ENCODE peak calls at places on chromosomes 7 and 10, in four cellular contexts. One of them, this sample, is unnamed.
A peak's percentile ranks its signal among the peaks of the same experiment; 100 is the strongest.

GRCh38 chr10:44724415-44725174 is 186.5 kb upstream of the TMEM72 start:
- DNase-seq in OCI-LY7: no peak
- DNase-seq in A549: no peak
- DNase-seq in mammary epithelial cell: no peak
- DNase-seq in this sample: no peak

GRCh38 chr7:36958094-36958718 is 233.9 kb upstream of the AOAH start:
- DNase-seq in OCI-LY7: no peak
- DNase-seq in A549: no peak
- DNase-seq in mammary epithelial cell: no peak
- DNase-seq in this sample: no peak

GRCh38 chr7:3722396-3722846 is 421.4 kb downstream of the SDK1 start:
- DNase-seq in OCI-LY7: peak; percentile 35
- DNase-seq in A549: peak; percentile 26
- DNase-seq in mammary epithelial cell: no peak
- DNase-seq in this sample: peak; percentile 85

GRCh38 chr7:100490483-100491191 is 6.9 kb downstream of the NYAP1 start:
- DNase-seq in OCI-LY7: no peak
- DNase-seq in A549: no peak
- DNase-seq in mammary epithelial cell: no peak
- DNase-seq in this sample: no peak

GRCh38 chr10:96379758-96380157 is 21.0 kb upstream of the OPALIN start:
- DNase-seq in OCI-LY7: no peak
- DNase-seq in A549: no peak
- DNase-seq in mammary epithelial cell: no peak
- DNase-seq in this sample: no peak

GRCh38 chr7:21261627-21262564 is 166.0 kb upstream of the SP4 start:
- DNase-seq in OCI-LY7: peak; percentile 44
- DNase-seq in A549: peak; percentile 48
- DNase-seq in mammary epithelial cell: peak; percentile 14
- DNase-seq in this sample: peak; percentile 64

GRCh38 chr7:7861211-7861633 is 107.4 kb upstream of the GLCCI1 start:
- DNase-seq in OCI-LY7: no peak
- DNase-seq in A549: peak; percentile 9
- DNase-seq in mammary epithelial cell: peak; percentile 95
- DNase-seq in this sample: no peak

GRCh38 chr7:23246540-23246939 is at the start of gene GPNMB:
- DNase-seq in OCI-LY7: no peak
- DNase-seq in A549: no peak
- DNase-seq in mammary epithelial cell: peak; percentile 80
- DNase-seq in this sample: no peak

GRCh38 chr10:69406302-69406811 is 10.4 kb downstream of the TACR2 start:
- DNase-seq in OCI-LY7: no peak
- DNase-seq in A549: no peak
- DNase-seq in mammary epithelial cell: peak; percentile 48
- DNase-seq in this sample: no peak

GRCh38 chr7:148286150-148286549 is 304.4 kb upstream of the C7orf33 start:
- DNase-seq in OCI-LY7: peak; percentile 21
- DNase-seq in A549: peak; percentile 20
- DNase-seq in mammary epithelial cell: peak; percentile 12
- DNase-seq in this sample: peak; percentile 48

GRCh38 chr10:127907411-127908105 is 655 bp downstream of the PTPRE start:
- DNase-seq in OCI-LY7: no peak
- DNase-seq in A549: no peak
- DNase-seq in mammary epithelial cell: peak; percentile 48
- DNase-seq in this sample: no peak

GRCh38 chr10:116775488-116776400 is 33.4 kb upstream of the HSPA12A start:
- DNase-seq in OCI-LY7: no peak
- DNase-seq in A549: no peak
- DNase-seq in mammary epithelial cell: no peak
- DNase-seq in this sample: no peak

GRCh38 chr7:108114117-108114841 is 15.9 kb downstream of the LAMB4 start:
- DNase-seq in OCI-LY7: peak; percentile 24
- DNase-seq in A549: peak; percentile 35
- DNase-seq in mammary epithelial cell: peak; percentile 38
- DNase-seq in this sample: peak; percentile 72

GRCh38 chr7:151704969-151705743 is 171.8 kb downstream of the PRKAG2 start:
- DNase-seq in OCI-LY7: no peak
- DNase-seq in A549: no peak
- DNase-seq in mammary epithelial cell: no peak
- DNase-seq in this sample: peak; percentile 78

GRCh38 chr10:28991738-28992270 is 297.1 kb upstream of the LYZL1 start:
- DNase-seq in OCI-LY7: peak; percentile 41
- DNase-seq in A549: peak; percentile 82
- DNase-seq in mammary epithelial cell: peak; percentile 31
- DNase-seq in this sample: peak; percentile 66

GRCh38 chr10:73730153-73730906 is 13.8 kb upstream of the SEC24C start:
- DNase-seq in OCI-LY7: peak; percentile 92
- DNase-seq in A549: peak; percentile 93
- DNase-seq in mammary epithelial cell: peak; percentile 95
- DNase-seq in this sample: peak; percentile 92

GRCh38 chr10:122285506-122286444 is 14.7 kb downstream of the BTBD16 start:
- DNase-seq in OCI-LY7: no peak
- DNase-seq in A549: no peak
- DNase-seq in mammary epithelial cell: no peak
- DNase-seq in this sample: no peak

GRCh38 chr10:62805139-62806092 is 896 bp downstream of the ADO start:
- DNase-seq in OCI-LY7: peak; percentile 75
- DNase-seq in A549: peak; percentile 33
- DNase-seq in mammary epithelial cell: peak; percentile 61
- DNase-seq in this sample: peak; percentile 78

GRCh38 chr10:126133906-126134703 is 237.7 kb downstream of the FANK1 start:
- DNase-seq in OCI-LY7: no peak
- DNase-seq in A549: peak; percentile 78
- DNase-seq in mammary epithelial cell: peak; percentile 61
- DNase-seq in this sample: no peak

GRCh38 chr7:22723171-22723601 is 3.8 kb upstream of the IL6 start:
- DNase-seq in OCI-LY7: no peak
- DNase-seq in A549: no peak
- DNase-seq in mammary epithelial cell: no peak
- DNase-seq in this sample: no peak

GRCh38 chr7:124532166-124532565 is 233.4 kb downstream of the GPR37 start:
- DNase-seq in OCI-LY7: no peak
- DNase-seq in A549: no peak
- DNase-seq in mammary epithelial cell: peak; percentile 26
- DNase-seq in this sample: no peak

GRCh38 chr10:114304566-114305421 is 65.7 kb downstream of the VWA2 start:
- DNase-seq in OCI-LY7: peak; percentile 86
- DNase-seq in A549: peak; percentile 37
- DNase-seq in mammary epithelial cell: no peak
- DNase-seq in this sample: peak; percentile 96

GRCh38 chr7:34357068-34357467 is 300.9 kb upstream of the NPSR1 start:
- DNase-seq in OCI-LY7: no peak
- DNase-seq in A549: no peak
- DNase-seq in mammary epithelial cell: peak; percentile 74
- DNase-seq in this sample: no peak

GRCh38 chr7:106781007-106781406 is 84.1 kb upstream of the PIK3CG start:
- DNase-seq in OCI-LY7: no peak
- DNase-seq in A549: no peak
- DNase-seq in mammary epithelial cell: no peak
- DNase-seq in this sample: no peak

GRCh38 chr10:75398630-75399460 is 2.7 kb downstream of the ZNF503 start:
- DNase-seq in OCI-LY7: no peak
- DNase-seq in A549: no peak
- DNase-seq in mammary epithelial cell: peak; percentile 53
- DNase-seq in this sample: peak; percentile 83

GRCh38 chr10:66746246-66746645 is 179.6 kb upstream of the LRRTM3 start:
- DNase-seq in OCI-LY7: no peak
- DNase-seq in A549: no peak
- DNase-seq in mammary epithelial cell: no peak
- DNase-seq in this sample: no peak

GRCh38 chr7:155206286-155207020 is 91.2 kb upstream of the INSIG1 start:
- DNase-seq in OCI-LY7: peak; percentile 86
- DNase-seq in A549: no peak
- DNase-seq in mammary epithelial cell: no peak
- DNase-seq in this sample: no peak

GRCh38 chr10:110137142-110137545 is 70.3 kb upstream of the MXI1 start:
- DNase-seq in OCI-LY7: peak; percentile 83
- DNase-seq in A549: peak; percentile 77
- DNase-seq in mammary epithelial cell: peak; percentile 61
- DNase-seq in this sample: peak; percentile 70

GRCh38 chr10:64519831-64520230 is 998.6 kb downstream of the REEP3 start:
- DNase-seq in OCI-LY7: no peak
- DNase-seq in A549: no peak
- DNase-seq in mammary epithelial cell: no peak
- DNase-seq in this sample: no peak

GRCh38 chr10:16520900-16521299 is 779 bp downstream of the C1QL3 start:
- DNase-seq in OCI-LY7: no peak
- DNase-seq in A549: no peak
- DNase-seq in mammary epithelial cell: peak; percentile 13
- DNase-seq in this sample: peak; percentile 67

GRCh38 chr10:5043716-5044115 is 40.1 kb upstream of the AKR1C2 start:
- DNase-seq in OCI-LY7: no peak
- DNase-seq in A549: no peak
- DNase-seq in mammary epithelial cell: no peak
- DNase-seq in this sample: no peak
- H3K4me1 ChIP-seq in OCI-LY7: no peaks in the 10 kb centered on the region
- H3K4me1 ChIP-seq in A549: peaks cover 19% of the 10 kb centered on the region
- H3K4me1 ChIP-seq in mammary epithelial cell: peaks cover 8% of the 10 kb centered on the region
- H3K4me1 ChIP-seq in this sample: no peaks in the 10 kb centered on the region

DNA sequence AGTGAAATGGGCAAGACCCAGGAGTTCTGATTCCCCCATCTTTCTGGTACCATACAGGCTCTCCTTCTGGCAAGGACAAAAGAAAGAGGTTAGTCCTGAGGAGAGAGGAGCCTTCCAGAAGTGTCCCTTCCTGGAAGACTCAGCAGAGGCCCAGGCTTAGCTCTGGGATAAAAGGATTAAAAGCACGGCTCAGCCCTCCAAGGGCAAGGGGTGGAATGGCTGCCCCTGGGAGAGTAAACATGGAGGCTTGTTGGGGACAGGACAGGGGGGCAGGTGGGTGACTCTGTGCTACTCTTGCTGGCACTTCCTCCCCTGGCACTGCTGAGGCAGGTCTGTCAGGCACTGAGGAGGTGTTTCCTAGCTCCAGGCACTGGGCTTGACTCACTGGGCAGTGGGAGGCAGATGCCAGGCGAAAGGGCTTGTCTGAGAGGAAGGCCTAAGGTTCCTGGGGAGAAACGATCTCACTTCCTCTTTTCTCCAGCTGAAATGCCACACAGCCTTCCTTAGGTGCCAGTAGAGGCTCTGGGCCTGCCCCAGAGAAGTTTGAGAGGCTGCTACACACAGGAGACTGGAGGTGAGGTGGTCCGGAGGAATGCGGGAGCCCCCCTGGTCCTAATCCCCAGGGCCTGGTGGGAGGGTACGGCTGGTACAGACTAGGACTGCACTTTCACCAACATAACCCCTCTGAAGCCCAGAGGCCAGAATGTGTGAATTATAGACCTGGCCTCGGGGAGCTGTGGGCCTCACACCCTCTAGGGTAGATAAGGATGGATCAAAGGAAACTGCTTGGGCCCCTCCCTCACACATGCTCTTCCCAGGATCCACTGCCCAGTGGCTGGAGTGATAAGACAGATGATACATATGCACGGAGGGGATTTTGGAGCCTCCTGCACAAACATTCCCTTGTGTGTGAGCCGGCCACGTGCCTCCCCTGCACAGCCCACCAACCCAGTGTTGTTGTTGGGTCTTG is 63.2 kb upstream of the PODXL start:
- DNase-seq in OCI-LY7: no peak
- DNase-seq in A549: no peak
- DNase-seq in mammary epithelial cell: peak; percentile 46
- DNase-seq in this sample: peak; percentile 29
- H3K4me2 ChIP-seq in OCI-LY7: no peak overlapping the region
- H3K4me2 ChIP-seq in A549: no peak overlapping the region
- H3K4me2 ChIP-seq in mammary epithelial cell: no peak overlapping the region
- H3K4me2 ChIP-seq in this sample: peak overlapping the region; percentile 14

DNA sequence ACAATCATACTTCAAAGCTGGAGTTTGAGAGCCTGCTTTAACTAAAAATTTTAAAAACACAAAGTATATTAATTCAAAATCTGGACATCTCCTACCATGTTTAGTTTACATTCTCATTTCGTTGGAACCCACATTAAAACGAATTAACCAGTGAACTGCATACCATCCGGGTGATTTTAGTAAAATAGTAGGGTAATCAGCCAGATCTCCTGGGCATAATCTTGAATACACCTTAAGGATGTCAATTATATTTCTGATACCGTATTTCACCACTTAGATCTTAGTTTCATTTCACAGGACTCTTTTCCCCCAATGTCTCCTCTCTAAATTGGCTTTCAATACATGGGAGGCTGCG is 175.6 kb upstream of the PFKP start:
- DNase-seq in OCI-LY7: no peak
- DNase-seq in A549: no peak
- DNase-seq in mammary epithelial cell: no peak
- DNase-seq in this sample: no peak
- H3K4me1 ChIP-seq in OCI-LY7: no peaks in the 10 kb centered on the region
- H3K4me1 ChIP-seq in A549: no peaks in the 10 kb centered on the region
- H3K4me1 ChIP-seq in mammary epithelial cell: no peaks in the 10 kb centered on the region
- H3K4me1 ChIP-seq in this sample: peaks cover 13% of the 10 kb centered on the region

DNA sequence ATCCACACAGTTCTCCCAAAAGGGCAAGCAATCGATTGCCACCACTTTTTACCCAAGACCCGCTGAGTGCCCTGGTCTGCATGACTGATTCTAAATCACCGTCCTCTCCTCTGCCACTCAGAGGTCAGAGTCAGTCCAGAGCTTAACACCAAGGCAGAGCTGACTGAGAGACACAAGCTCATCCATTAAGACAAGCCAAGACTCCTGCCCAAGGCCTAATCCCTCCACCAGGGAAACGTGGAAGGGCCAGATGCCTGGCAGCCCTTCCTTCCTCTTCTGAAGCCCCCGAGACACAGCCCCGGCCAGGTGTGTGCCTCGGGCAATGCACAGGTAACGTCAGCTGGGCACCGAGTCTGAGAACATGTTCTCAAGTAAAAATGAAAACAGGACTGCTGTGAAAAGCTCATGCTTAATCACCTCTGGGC is 51.7 kb downstream of the DIP2C start:
- DNase-seq in OCI-LY7: no peak
- DNase-seq in A549: no peak
- DNase-seq in mammary epithelial cell: no peak
- DNase-seq in this sample: no peak
- H3K4me2 ChIP-seq in OCI-LY7: no peak overlapping the region
- H3K4me2 ChIP-seq in A549: no peak overlapping the region
- H3K4me2 ChIP-seq in mammary epithelial cell: no peak overlapping the region
- H3K4me2 ChIP-seq in this sample: no peak overlapping the region

GRCh38 chr7:137563986-137564385 is 220.5 kb upstream of the PTN start:
- DNase-seq in OCI-LY7: no peak
- DNase-seq in A549: no peak
- DNase-seq in mammary epithelial cell: no peak
- DNase-seq in this sample: no peak

DNA sequence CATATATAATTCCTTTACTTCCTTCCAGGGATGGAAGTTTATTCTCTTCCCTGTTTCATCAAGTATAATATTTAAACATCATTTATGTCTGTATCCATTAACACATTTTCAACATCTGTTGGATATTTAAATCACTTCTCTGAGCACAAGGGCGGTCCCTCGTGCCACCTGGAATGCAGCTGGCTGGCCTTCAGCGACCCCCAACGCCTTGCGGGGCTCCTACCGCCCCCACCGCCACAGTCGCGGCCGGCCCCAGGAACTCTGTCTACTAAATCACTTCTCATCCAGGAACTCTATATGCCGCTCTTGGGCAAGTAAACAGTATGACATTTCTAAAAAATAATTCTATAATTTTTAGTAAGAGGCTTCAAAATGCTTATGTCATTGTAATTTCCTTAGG is 221.1 kb upstream of the PTN start:
- DNase-seq in OCI-LY7: no peak
- DNase-seq in A549: no peak
- DNase-seq in mammary epithelial cell: no peak
- DNase-seq in this sample: peak; percentile 70
- H3K4me1 ChIP-seq in OCI-LY7: no peaks in the 10 kb centered on the region
- H3K4me1 ChIP-seq in A549: no peaks in the 10 kb centered on the region
- H3K4me1 ChIP-seq in mammary epithelial cell: no peaks in the 10 kb centered on the region
- H3K4me1 ChIP-seq in this sample: peaks cover 15% of the 10 kb centered on the region